ENCODE peak calls at places on chromosomes 11 and 22, in seven cellular contexts. One of them, this sample, is unnamed.

GRCh38 chr11:96318850-96319249 is 24.1 kb downstream of the MAML2 start:
- DNase-seq in cardiac muscle cell: no peak
- DNase-seq in tibial artery: no peak
- DNase-seq in uterus: no peak
- DNase-seq in esophagus muscularis mucosa: no peak
- DNase-seq in endodermal cell: no peak
- DNase-seq in IMR-90: no peak
- DNase-seq in this sample: no peak

GRCh38 chr11:70766901-70767300 is 368.6 kb downstream of the CTTN start:
- DNase-seq in IMR-90: no peak
- DNase-seq in esophagus muscularis mucosa: no peak
- DNase-seq in tibial artery: no peak
- DNase-seq in cardiac muscle cell: no peak
- DNase-seq in endodermal cell: no peak
- DNase-seq in uterus: no peak
- DNase-seq in this sample: no peak

GRCh38 chr11:43959321-43959995 is 17.0 kb downstream of the C11orf96 start:
- DNase-seq in tibial artery: no peak
- DNase-seq in IMR-90: no peak
- DNase-seq in uterus: no peak
- DNase-seq in esophagus muscularis mucosa: no peak
- DNase-seq in endodermal cell: no peak
- DNase-seq in cardiac muscle cell: no peak
- DNase-seq in this sample: no peak

GRCh38 chr11:100875521-100875869 is 188.4 kb downstream of the ARHGAP42 start:
- DNase-seq in tibial artery: no peak
- DNase-seq in IMR-90: no peak
- DNase-seq in cardiac muscle cell: no peak
- DNase-seq in endodermal cell: no peak
- DNase-seq in uterus: no peak
- DNase-seq in esophagus muscularis mucosa: no peak
- DNase-seq in this sample: no peak

GRCh38 chr11:18046116-18046777 is at the start of gene TPH1:
- DNase-seq in endodermal cell: peak; percentile 86
- DNase-seq in esophagus muscularis mucosa: no peak
- DNase-seq in IMR-90: peak; percentile 36
- DNase-seq in tibial artery: peak; percentile 68
- DNase-seq in uterus: peak; percentile 44
- DNase-seq in cardiac muscle cell: peak; percentile 75
- DNase-seq in this sample: no peak

GRCh38 chr22:49092751-49093150 is 734.9 kb downstream of the BRD1 start:
- DNase-seq in esophagus muscularis mucosa: no peak
- DNase-seq in IMR-90: no peak
- DNase-seq in uterus: no peak
- DNase-seq in cardiac muscle cell: no peak
- DNase-seq in endodermal cell: no peak
- DNase-seq in tibial artery: no peak
- DNase-seq in this sample: no peak

GRCh38 chr22:24338701-24339451 is 68.2 kb downstream of the SPECC1L start:
- DNase-seq in cardiac muscle cell: peak; percentile 18
- DNase-seq in endodermal cell: peak; percentile 68
- DNase-seq in uterus: no peak
- DNase-seq in IMR-90: peak; percentile 61
- DNase-seq in esophagus muscularis mucosa: no peak
- DNase-seq in tibial artery: no peak
- DNase-seq in this sample: no peak

GRCh38 chr11:27084407-27084985 is 43.9 kb downstream of the BBOX1 start:
- DNase-seq in esophagus muscularis mucosa: no peak
- DNase-seq in uterus: no peak
- DNase-seq in endodermal cell: no peak
- DNase-seq in tibial artery: no peak
- DNase-seq in cardiac muscle cell: peak; percentile 2
- DNase-seq in IMR-90: peak; percentile 30
- DNase-seq in this sample: no peak

GRCh38 chr11:31805037-31805628 is 6.0 kb downstream of the PAX6 start:
- DNase-seq in esophagus muscularis mucosa: peak; percentile 62
- DNase-seq in uterus: no peak
- DNase-seq in tibial artery: no peak
- DNase-seq in cardiac muscle cell: no peak
- DNase-seq in IMR-90: no peak
- DNase-seq in endodermal cell: peak; percentile 83
- DNase-seq in this sample: no peak

GRCh38 chr11:75721852-75722668 is 4.4 kb downstream of the MOGAT2 start:
- DNase-seq in esophagus muscularis mucosa: no peak
- DNase-seq in cardiac muscle cell: no peak
- DNase-seq in tibial artery: no peak
- DNase-seq in IMR-90: no peak
- DNase-seq in uterus: no peak
- DNase-seq in endodermal cell: no peak
- DNase-seq in this sample: no peak

GRCh38 chr11:126636911-126637799 is 281.7 kb downstream of the ST3GAL4 start:
- DNase-seq in cardiac muscle cell: no peak
- DNase-seq in endodermal cell: no peak
- DNase-seq in IMR-90: peak; percentile 85
- DNase-seq in esophagus muscularis mucosa: no peak
- DNase-seq in tibial artery: no peak
- DNase-seq in uterus: no peak
- DNase-seq in this sample: peak; percentile 51

GRCh38 chr22:42641801-42642413 is 1.5 kb upstream of the ATP5MGL start:
- DNase-seq in uterus: no peak
- DNase-seq in cardiac muscle cell: no peak
- DNase-seq in endodermal cell: no peak
- DNase-seq in IMR-90: no peak
- DNase-seq in tibial artery: no peak
- DNase-seq in esophagus muscularis mucosa: no peak
- DNase-seq in this sample: no peak

GRCh38 chr11:8248786-8249185 is 14.9 kb downstream of the LMO1 start:
- DNase-seq in cardiac muscle cell: no peak
- DNase-seq in esophagus muscularis mucosa: no peak
- DNase-seq in IMR-90: no peak
- DNase-seq in endodermal cell: no peak
- DNase-seq in tibial artery: peak; percentile 33
- DNase-seq in uterus: no peak
- DNase-seq in this sample: no peak

GRCh38 chr11:43825217-43825816 is 55.3 kb upstream of the ALKBH3 start:
- DNase-seq in tibial artery: no peak
- DNase-seq in endodermal cell: peak; percentile 54
- DNase-seq in esophagus muscularis mucosa: no peak
- DNase-seq in uterus: no peak
- DNase-seq in cardiac muscle cell: peak; percentile 35
- DNase-seq in IMR-90: peak; percentile 35
- DNase-seq in this sample: peak; percentile 44

GRCh38 chr11:12048936-12049790 is 40.7 kb upstream of the DKK3 start:
- DNase-seq in esophagus muscularis mucosa: no peak
- DNase-seq in tibial artery: no peak
- DNase-seq in uterus: no peak
- DNase-seq in IMR-90: peak; percentile 42
- DNase-seq in cardiac muscle cell: no peak
- DNase-seq in endodermal cell: no peak
- DNase-seq in this sample: no peak

GRCh38 chr11:83734120-83734519 is 448.0 kb upstream of the CCDC90B start:
- DNase-seq in esophagus muscularis mucosa: no peak
- DNase-seq in cardiac muscle cell: no peak
- DNase-seq in tibial artery: no peak
- DNase-seq in endodermal cell: no peak
- DNase-seq in IMR-90: no peak
- DNase-seq in uterus: no peak
- DNase-seq in this sample: no peak

GRCh38 chr11:12273618-12273995 is 103.8 kb upstream of the PARVA start:
- DNase-seq in endodermal cell: no peak
- DNase-seq in uterus: no peak
- DNase-seq in cardiac muscle cell: no peak
- DNase-seq in esophagus muscularis mucosa: no peak
- DNase-seq in IMR-90: no peak
- DNase-seq in tibial artery: peak; percentile 57
- DNase-seq in this sample: no peak

GRCh38 chr11:122173587-122173986 is 57.6 kb upstream of the BLID start:
- DNase-seq in esophagus muscularis mucosa: no peak
- DNase-seq in uterus: no peak
- DNase-seq in cardiac muscle cell: no peak
- DNase-seq in tibial artery: no peak
- DNase-seq in IMR-90: no peak
- DNase-seq in endodermal cell: no peak
- DNase-seq in this sample: no peak

GRCh38 chr11:119751281-119752060 is 22.5 kb upstream of the NECTIN1 start:
- DNase-seq in tibial artery: no peak
- DNase-seq in uterus: no peak
- DNase-seq in cardiac muscle cell: no peak
- DNase-seq in esophagus muscularis mucosa: no peak
- DNase-seq in endodermal cell: no peak
- DNase-seq in IMR-90: no peak
- DNase-seq in this sample: no peak

GRCh38 chr11:94545641-94546470 is 2.1 kb downstream of the FUT4 start:
- DNase-seq in esophagus muscularis mucosa: no peak
- DNase-seq in tibial artery: peak; percentile 71
- DNase-seq in uterus: no peak
- DNase-seq in endodermal cell: peak; percentile 54
- DNase-seq in IMR-90: no peak
- DNase-seq in cardiac muscle cell: no peak
- DNase-seq in this sample: no peak
- H3K4me3 ChIP-seq in esophagus muscularis mucosa: peak overlapping the region; percentile 78
- H3K4me3 ChIP-seq in tibial artery: peak overlapping the region; percentile 78
- H3K4me3 ChIP-seq in uterus: peak overlapping the region; percentile 57
- H3K4me3 ChIP-seq in endodermal cell: peak overlapping the region; percentile 77
- H3K4me3 ChIP-seq in IMR-90: no peak overlapping the region
- H3K4me3 ChIP-seq in cardiac muscle cell: peak overlapping the region; percentile 5
- H3K4me3 ChIP-seq in this sample: no peak overlapping the region

GRCh38 chr11:125175896-125176575 is 11.5 kb downstream of the PKNOX2 start:
- DNase-seq in IMR-90: no peak
- DNase-seq in esophagus muscularis mucosa: no peak
- DNase-seq in cardiac muscle cell: no peak
- DNase-seq in tibial artery: peak; percentile 74
- DNase-seq in endodermal cell: no peak
- DNase-seq in uterus: no peak
- DNase-seq in this sample: no peak
- H3K4me1 ChIP-seq in IMR-90: peaks cover 9% of the 10 kb centered on the region
- H3K4me1 ChIP-seq in esophagus muscularis mucosa: peaks cover 10% of the 10 kb centered on the region
- H3K4me1 ChIP-seq in cardiac muscle cell: peaks cover 9% of the 10 kb centered on the region
- H3K4me1 ChIP-seq in tibial artery: no peaks in the 10 kb centered on the region
- H3K4me1 ChIP-seq in endodermal cell: no peaks in the 10 kb centered on the region
- H3K4me1 ChIP-seq in uterus: no peaks in the 10 kb centered on the region
- H3K4me1 ChIP-seq in this sample: no peaks in the 10 kb centered on the region

GRCh38 chr11:108774037-108774436 is 109.2 kb downstream of the DDX10 start:
- DNase-seq in IMR-90: no peak
- DNase-seq in tibial artery: no peak
- DNase-seq in uterus: no peak
- DNase-seq in cardiac muscle cell: no peak
- DNase-seq in endodermal cell: no peak
- DNase-seq in esophagus muscularis mucosa: no peak
- DNase-seq in this sample: no peak

GRCh38 chr11:108780119-108780518 is 115.2 kb downstream of the DDX10 start:
- DNase-seq in esophagus muscularis mucosa: no peak
- DNase-seq in tibial artery: no peak
- DNase-seq in cardiac muscle cell: no peak
- DNase-seq in uterus: no peak
- DNase-seq in endodermal cell: no peak
- DNase-seq in IMR-90: peak; percentile 71
- DNase-seq in this sample: no peak

DNA sequence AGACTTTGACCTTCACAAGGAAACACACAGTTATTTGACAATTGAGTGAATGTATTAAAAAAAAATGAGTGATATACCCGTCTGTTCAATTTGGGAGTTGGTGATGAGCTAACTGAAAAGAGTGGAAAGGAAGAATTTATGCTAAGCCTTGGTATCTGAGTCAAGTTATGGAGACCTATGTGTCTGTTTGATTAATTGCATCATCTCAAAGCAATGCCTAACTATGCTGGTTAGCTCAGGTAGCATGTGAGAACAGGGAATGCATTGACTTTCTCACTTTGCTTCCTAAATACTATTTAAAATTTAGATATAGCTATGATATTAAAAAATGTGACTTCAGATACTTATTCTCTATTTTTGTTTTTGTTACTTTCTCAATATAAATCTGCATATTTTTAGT is 110.5 kb downstream of the DDX10 start:
- DNase-seq in uterus: no peak
- DNase-seq in cardiac muscle cell: no peak
- DNase-seq in tibial artery: no peak
- DNase-seq in IMR-90: no peak
- DNase-seq in endodermal cell: no peak
- DNase-seq in esophagus muscularis mucosa: no peak
- DNase-seq in this sample: no peak
- H3K27ac ChIP-seq in uterus: no peak overlapping the region
- H3K27ac ChIP-seq in cardiac muscle cell: no peak overlapping the region
- H3K27ac ChIP-seq in tibial artery: no peak overlapping the region
- H3K27ac ChIP-seq in IMR-90: no peak overlapping the region
- H3K27ac ChIP-seq in endodermal cell: no peak overlapping the region
- H3K27ac ChIP-seq in esophagus muscularis mucosa: no peak overlapping the region
- H3K27ac ChIP-seq in this sample: no peak overlapping the region

GRCh38 chr22:26581769-26582168 is 8.2 kb downstream of the TPST2 start:
- DNase-seq in uterus: no peak
- DNase-seq in IMR-90: no peak
- DNase-seq in cardiac muscle cell: no peak
- DNase-seq in tibial artery: no peak
- DNase-seq in esophagus muscularis mucosa: no peak
- DNase-seq in endodermal cell: no peak
- DNase-seq in this sample: no peak

GRCh38 chr22:26579331-26579886 is 10.5 kb downstream of the TPST2 start:
- DNase-seq in cardiac muscle cell: no peak
- DNase-seq in uterus: no peak
- DNase-seq in endodermal cell: no peak
- DNase-seq in tibial artery: no peak
- DNase-seq in esophagus muscularis mucosa: no peak
- DNase-seq in IMR-90: no peak
- DNase-seq in this sample: no peak

GRCh38 chr22:26581026-26581425 is 8.9 kb downstream of the TPST2 start:
- DNase-seq in IMR-90: no peak
- DNase-seq in tibial artery: no peak
- DNase-seq in cardiac muscle cell: no peak
- DNase-seq in endodermal cell: peak; percentile 74
- DNase-seq in uterus: no peak
- DNase-seq in esophagus muscularis mucosa: no peak
- DNase-seq in this sample: no peak

GRCh38 chr22:26577081-26577480 is 12.9 kb downstream of the TPST2 start:
- DNase-seq in IMR-90: no peak
- DNase-seq in tibial artery: no peak
- DNase-seq in esophagus muscularis mucosa: no peak
- DNase-seq in endodermal cell: no peak
- DNase-seq in uterus: no peak
- DNase-seq in cardiac muscle cell: no peak
- DNase-seq in this sample: no peak

DNA sequence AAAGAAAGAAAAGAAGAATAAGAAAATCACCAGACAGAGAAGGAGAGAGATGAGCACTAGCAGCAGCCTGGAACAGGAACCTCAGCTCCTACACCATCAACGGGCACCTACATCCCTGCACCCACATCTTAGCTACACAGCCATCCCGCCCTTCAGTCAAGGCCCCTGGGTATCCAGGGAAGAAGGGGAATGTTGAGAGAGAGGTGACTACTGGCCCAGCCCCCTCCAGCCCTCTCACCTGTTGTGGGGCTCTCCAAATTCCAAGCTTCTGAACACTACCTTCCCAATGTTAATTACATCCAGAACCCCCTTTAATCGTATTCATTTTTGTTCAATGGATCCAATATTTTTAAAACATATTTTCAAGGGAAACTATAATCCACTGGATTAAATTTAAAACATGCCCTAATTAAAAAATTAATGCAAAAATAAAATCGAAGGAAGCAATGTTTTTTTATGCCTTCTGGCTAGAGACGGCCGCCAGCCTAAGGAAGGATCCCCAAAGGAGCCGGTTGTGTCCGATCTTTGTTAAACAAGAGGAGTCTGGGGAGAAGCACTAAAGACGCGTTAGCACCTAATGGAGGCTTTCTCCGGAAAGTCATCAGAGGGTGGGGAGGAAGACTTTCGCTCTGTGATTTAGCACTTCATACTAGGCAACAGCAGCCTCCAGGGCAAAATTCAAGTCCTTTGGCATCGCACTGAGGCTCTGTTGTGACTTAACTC is 9.5 kb downstream of the TPST2 start:
- DNase-seq in endodermal cell: peak; percentile 86
- DNase-seq in esophagus muscularis mucosa: no peak
- DNase-seq in uterus: no peak
- DNase-seq in cardiac muscle cell: no peak
- DNase-seq in IMR-90: no peak
- DNase-seq in tibial artery: no peak
- DNase-seq in this sample: no peak
- H3K4me3 ChIP-seq in endodermal cell: no peak overlapping the region
- H3K4me3 ChIP-seq in esophagus muscularis mucosa: no peak overlapping the region
- H3K4me3 ChIP-seq in uterus: no peak overlapping the region
- H3K4me3 ChIP-seq in cardiac muscle cell: no peak overlapping the region
- H3K4me3 ChIP-seq in IMR-90: no peak overlapping the region
- H3K4me3 ChIP-seq in tibial artery: no peak overlapping the region
- H3K4me3 ChIP-seq in this sample: no peak overlapping the region